ENCODE peak calls at places on chromosomes 13 and 19, in four cellular contexts. T, F, X and U are unnamed samples.

GRCh38 chr13:41428155-41428554 is 29.2 kb upstream of the RGCC start:
- DNase-seq in X (no peak), T (peak; percentile 9), F (no peak), U (peak; percentile 9)

GRCh38 chr13:50299546-50300249 is 284.5 kb downstream of the KCNRG start:
- DNase-seq in T (peak; percentile 36), X (no peak), F (no peak), U (no peak)

GRCh38 chr19:56170261-56170660 is 5.5 kb upstream of the GALP start:
- DNase-seq in X (no peak), T (no peak), F (peak; percentile 11), U (peak; percentile 22)

GRCh38 chr13:94674609-94675348 is 37.6 kb downstream of the SOX21 start:
- DNase-seq in T (peak; percentile 61), X (peak; percentile 6), F (peak; percentile 68), U (peak; percentile 61)

GRCh38 chr19:14160017-14160703 is 23.8 kb upstream of the ASF1B start:
- DNase-seq in F (no peak), X (no peak), T (no peak), U (no peak)

GRCh38 chr19:41521860-41522555 is 54.0 kb upstream of the CEACAM21 start:
- DNase-seq in F (peak; percentile 31), T (peak; percentile 6), X (no peak), U (no peak)

GRCh38 chr13:76791290-76791664 is 94.9 kb downstream of the KCTD12 start:
- DNase-seq in X (no peak), T (no peak), F (no peak), U (peak; percentile 22)

GRCh38 chr13:29073762-29074161 is 253.6 kb downstream of the MTUS2 start:
- DNase-seq in T (no peak), F (no peak), X (no peak), U (no peak)

GRCh38 chr19:45607071-45608029 is 5.3 kb upstream of the GPR4 start:
- DNase-seq in T (peak; percentile 91), F (peak; percentile 50), X (no peak), U (peak; percentile 80)

GRCh38 chr13:109869312-109870237 is 83.2 kb upstream of the IRS2 start:
- DNase-seq in T (no peak), X (no peak), F (peak; percentile 52), U (peak; percentile 85)

GRCh38 chr13:98171806-98172569 is 5.1 kb downstream of the RNF113B start:
- DNase-seq in X (no peak), F (no peak), T (peak; percentile 44), U (peak; percentile 33)

GRCh38 chr13:54657588-54657987 is 1629.0 kb downstream of the OLFM4 start:
- DNase-seq in X (no peak), F (no peak), T (no peak), U (no peak)

GRCh38 chr19:39677931-39678889 is 22.5 kb downstream of the LGALS16 start:
- DNase-seq in T (no peak), F (no peak), X (no peak), U (peak; percentile 12)

GRCh38 chr19:44905437-44906160 is at the start of gene APOE:
- DNase-seq in T (peak; percentile 12), F (no peak), X (no peak), U (peak; percentile 72)

GRCh38 chr13:51557423-51557822 is 26.8 kb upstream of the WDFY2 start:
- DNase-seq in X (no peak), T (no peak), F (peak; percentile 66), U (no peak)

GRCh38 chr19:36686365-36687213 is 823 bp upstream of the ZNF567 start:
- DNase-seq in T (no peak), X (no peak), F (no peak), U (peak; percentile 14)

GRCh38 chr19:3521104-3521445 is 15.0 kb downstream of the FZR1 start:
- DNase-seq in X (no peak), F (no peak), T (no peak), U (no peak)

GRCh38 chr13:107937841-107938240 is 277.5 kb downstream of the LIG4 start:
- DNase-seq in T (peak; percentile 37), X (no peak), F (no peak), U (no peak)

GRCh38 chr19:16566161-16566560 is 6.1 kb downstream of the SLC35E1 start:
- DNase-seq in X (no peak), T (no peak), F (no peak), U (no peak)

GRCh38 chr13:30752201-30752797 is 17.0 kb downstream of the ALOX5AP start:
- DNase-seq in X (no peak), T (peak; percentile 20), F (no peak), U (no peak)

GRCh38 chr19:38712161-38712748 is 32.0 kb downstream of the CAPN12 start:
- DNase-seq in F (no peak), T (no peak), X (no peak), U (no peak)

GRCh38 chr13:60661514-60661913 is 264.5 kb downstream of the TDRD3 start:
- DNase-seq in T (no peak), X (no peak), F (no peak), U (no peak)

GRCh38 chr19:28876604-28877123 is 336.3 kb downstream of the UQCRFS1 start:
- DNase-seq in X (no peak), T (peak; percentile 15), F (no peak), U (no peak)

GRCh38 chr19:16400911-16401675 is 70.7 kb downstream of the EPS15L1 start:
- DNase-seq in F (no peak), X (no peak), T (no peak), U (no peak)

GRCh38 chr19:15379996-15380647 is 535 bp upstream of the AKAP8 start:
- DNase-seq in T (peak; percentile 54), F (peak; percentile 76), X (no peak), U (peak; percentile 51)

GRCh38 chr13:23212621-23213020 is 31.8 kb downstream of the SGCG start:
- DNase-seq in X (no peak), F (no peak), T (peak; percentile 2), U (peak; percentile 7)

GRCh38 chr13:113354831-113355610 is 8.9 kb downstream of the GRTP1 start:
- DNase-seq in F (no peak), T (no peak), X (no peak), U (no peak)

GRCh38 chr13:31119966-31120733 is 41.6 kb downstream of the HSPH1 start:
- DNase-seq in X (no peak), T (peak; percentile 61), F (no peak), U (peak; percentile 29)

GRCh38 chr19:54100560-54100959 is at the start of gene OSCAR:
- DNase-seq in F (peak; percentile 92), T (no peak), X (no peak), U (peak; percentile 18)

DNA sequence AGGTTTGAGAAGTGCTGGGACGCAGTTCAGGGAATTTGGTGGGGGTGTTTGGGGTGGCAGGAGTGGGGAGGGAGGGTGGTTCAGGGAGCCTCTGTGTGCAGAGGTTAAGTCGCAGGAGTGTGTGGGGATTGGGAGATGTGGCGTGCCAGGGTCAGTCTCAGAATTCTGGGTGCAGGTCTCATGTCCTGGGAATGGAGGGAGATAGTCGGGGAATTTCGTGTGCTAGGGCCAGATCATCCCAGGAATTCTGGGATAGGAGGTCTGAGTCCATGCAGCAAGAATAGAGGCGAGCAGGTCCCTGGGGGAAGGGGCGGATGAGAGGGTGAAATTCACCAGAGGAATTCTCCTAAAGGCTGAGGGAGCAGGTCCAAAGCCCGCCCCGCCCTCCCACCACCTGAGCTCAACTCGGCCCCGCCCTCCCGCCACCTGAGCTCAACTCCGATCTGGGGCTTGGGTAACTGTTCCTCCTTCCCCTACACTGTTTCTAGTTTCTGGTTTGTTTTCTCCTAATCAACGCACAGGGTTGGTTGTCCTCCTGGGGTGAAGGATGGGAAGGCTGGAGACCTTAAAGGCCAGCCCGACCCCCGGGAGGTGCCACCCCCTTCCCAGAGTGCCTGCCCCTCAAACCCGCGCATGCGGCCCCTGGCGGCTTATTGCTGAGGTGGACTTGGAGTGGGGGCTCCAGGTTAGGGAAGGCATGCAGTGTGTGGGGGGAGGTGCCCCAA is 15.2 kb downstream of the KCNC3 start:
- DNase-seq in X (no peak), T (no peak), F (no peak), U (no peak)
- H3K4me3 ChIP-seq in X (no peak overlapping the region), T (no peak overlapping the region), F (no peak overlapping the region), U (no peak overlapping the region)

DNA sequence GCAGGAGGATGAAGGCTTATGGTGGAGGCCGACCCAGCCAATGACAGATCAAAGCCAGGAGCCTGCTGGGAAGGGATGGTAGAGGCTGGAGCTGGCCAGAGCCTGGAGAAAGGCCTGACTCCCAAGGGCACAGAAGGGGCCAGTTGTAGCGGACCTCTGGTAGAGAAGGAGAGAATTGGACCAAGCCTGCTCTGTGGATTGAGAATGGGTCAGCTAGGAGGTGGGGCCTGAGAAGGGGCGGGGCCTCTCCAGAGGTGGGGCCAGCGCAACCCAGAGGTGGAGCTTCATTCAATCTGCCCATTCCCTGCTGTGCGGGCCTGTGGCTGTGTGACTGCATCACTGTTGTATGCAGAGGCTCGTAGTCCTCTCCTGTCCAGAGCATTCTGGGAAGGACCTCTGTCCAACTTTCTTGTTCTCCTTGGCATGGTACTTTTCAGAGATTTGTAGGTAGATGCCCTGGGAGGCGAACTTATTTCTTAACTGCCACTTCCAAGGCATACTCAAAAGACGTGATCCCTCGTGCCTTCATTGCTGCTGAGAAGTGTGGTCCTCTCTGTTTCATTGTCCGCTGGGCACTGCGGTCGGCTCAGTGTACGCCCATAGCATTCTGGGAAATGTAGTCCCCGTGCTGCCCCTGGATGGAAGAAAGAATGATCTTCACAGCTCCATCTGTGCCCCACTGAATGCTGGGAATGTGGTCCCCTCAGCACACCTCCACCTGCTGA is 6.7 kb downstream of the GRIN2D start:
- DNase-seq in F (peak; percentile 73), X (no peak), T (no peak), U (peak; percentile 65)
- H3K4me3 ChIP-seq in F (peak overlapping the region; percentile 9), X (no peak overlapping the region), T (peak overlapping the region; percentile 78), U (no peak overlapping the region)

GRCh38 chr13:71866173-71867091 is 572 bp downstream of the DACH1 start:
- DNase-seq in T (peak; percentile 24), X (peak; percentile 21), F (peak; percentile 69), U (no peak)
- H3K4me3 ChIP-seq in T (peak overlapping the region; percentile 84), X (peak overlapping the region; percentile 87), F (peak overlapping the region; percentile 75), U (peak overlapping the region; percentile 62)

DNA sequence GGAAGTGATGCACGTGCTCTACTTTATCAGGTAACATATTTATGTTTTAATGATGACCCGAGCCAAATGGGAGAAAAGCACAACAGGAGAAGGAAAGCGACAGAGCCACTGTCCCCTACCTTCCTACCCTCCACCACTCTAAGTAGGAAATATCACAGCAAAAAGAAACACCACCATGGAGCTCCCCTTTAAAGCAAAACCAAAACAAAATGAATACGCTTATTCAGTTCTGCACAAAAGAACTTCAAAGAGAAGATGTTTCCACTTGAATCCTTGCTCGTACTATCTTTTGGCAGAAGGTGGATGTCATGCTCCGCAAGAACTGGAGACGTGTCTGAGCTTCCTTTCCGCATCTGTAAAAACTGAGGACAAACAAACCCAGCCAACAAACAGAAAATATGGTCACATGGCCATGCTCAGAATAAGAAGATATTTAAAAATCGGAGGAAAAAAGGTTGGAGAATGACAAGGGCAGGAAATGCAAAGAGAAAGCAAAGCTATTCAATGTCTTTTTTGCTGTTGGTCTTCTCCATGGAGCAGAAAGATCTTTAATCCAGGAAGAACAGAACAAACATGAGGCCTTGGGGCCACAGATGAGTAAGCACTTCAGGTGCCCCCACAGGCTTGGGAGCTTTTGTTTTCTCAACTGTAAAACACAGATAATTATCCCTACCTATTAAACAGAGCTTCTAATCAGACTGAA is 19.5 kb downstream of the N4BP2L1 start:
- DNase-seq in T (no peak), X (no peak), F (peak; percentile 29), U (no peak)
- H3K4me3 ChIP-seq in T (no peak overlapping the region), X (no peak overlapping the region), F (no peak overlapping the region), U (no peak overlapping the region)

DNA sequence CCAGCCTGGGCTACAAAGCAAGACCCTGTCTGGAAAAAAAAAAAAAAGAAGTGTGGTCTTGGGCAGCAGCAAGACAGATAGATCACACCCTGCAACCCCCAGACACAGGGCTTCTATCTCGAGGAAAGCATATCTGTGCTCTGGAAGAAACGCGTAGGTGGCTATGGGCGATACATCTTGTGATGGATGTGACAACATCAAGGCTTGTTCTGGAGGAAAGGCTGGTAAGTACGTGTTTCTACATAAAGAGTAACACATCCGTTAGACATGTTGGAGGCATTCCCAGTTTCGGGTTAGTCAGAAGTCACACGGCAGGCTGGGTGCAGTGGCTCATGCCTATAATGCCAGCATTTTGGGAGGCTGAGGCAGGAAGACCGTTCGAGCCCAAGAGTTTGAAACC is 6.6 kb upstream of the DHDH start:
- DNase-seq in X (no peak), F (no peak), T (peak; percentile 93), U (peak; percentile 98)
- H3K4me3 ChIP-seq in X (no peak overlapping the region), F (no peak overlapping the region), T (no peak overlapping the region), U (no peak overlapping the region)

GRCh38 chr19:6056801-6057650 is 53.3 kb downstream of the RFX2 start:
- DNase-seq in F (peak; percentile 89), T (peak; percentile 95), X (peak; percentile 92), U (peak; percentile 97)
- H3K4me3 ChIP-seq in F (no peak overlapping the region), T (peak overlapping the region; percentile 65), X (no peak overlapping the region), U (no peak overlapping the region)